ENCODE peak calls at places on chromosomes 16 and 17, in four cellular contexts. One of them, this sample, is unnamed.

GRCh38 chr17:50028207-50029120 is 27.4 kb upstream of the ITGA3 start:
- DNase-seq in transverse colon: no peak
- DNase-seq in AG04450: no peak
- DNase-seq in left colon: no peak
- DNase-seq in this sample: peak

GRCh38 chr16:1206786-1207185 is 18.3 kb downstream of the TPSG1 start:
- DNase-seq in AG04450: no peak
- DNase-seq in transverse colon: no peak
- DNase-seq in left colon: no peak
- DNase-seq in this sample: no peak

GRCh38 chr16:75575976-75576375 is 9.8 kb downstream of the GABARAPL2 start:
- DNase-seq in left colon: no peak
- DNase-seq in transverse colon: no peak
- DNase-seq in AG04450: no peak
- DNase-seq in this sample: no peak

GRCh38 chr17:45284176-45285140 is 22.6 kb upstream of the SPATA32 start:
- DNase-seq in left colon: no peak
- DNase-seq in AG04450: no peak
- DNase-seq in transverse colon: no peak
- DNase-seq in this sample: no peak

GRCh38 chr16:72122308-72122707 is 28.7 kb downstream of the DHX38 start:
- DNase-seq in AG04450: no peak
- DNase-seq in left colon: no peak
- DNase-seq in transverse colon: no peak
- DNase-seq in this sample: no peak

GRCh38 chr17:6548578-6549330 is 7.6 kb downstream of the PITPNM3 start:
- DNase-seq in transverse colon: peak
- DNase-seq in AG04450: no peak
- DNase-seq in left colon: peak
- DNase-seq in this sample: no peak

GRCh38 chr17:73347355-73347754 is 35.6 kb upstream of the CDC42EP4 start:
- DNase-seq in AG04450: no peak
- DNase-seq in left colon: no peak
- DNase-seq in transverse colon: no peak
- DNase-seq in this sample: no peak

GRCh38 chr16:64094170-64094960 is 1027.5 kb downstream of the CDH11 start:
- DNase-seq in AG04450: no peak
- DNase-seq in transverse colon: no peak
- DNase-seq in left colon: no peak
- DNase-seq in this sample: no peak

GRCh38 chr17:78380370-78380769 is 1.9 kb downstream of the PGS1 start:
- DNase-seq in left colon: no peak
- DNase-seq in AG04450: no peak
- DNase-seq in transverse colon: no peak
- DNase-seq in this sample: no peak

GRCh38 chr16:4060823-4061222 is 55.4 kb downstream of the ADCY9 start:
- DNase-seq in AG04450: no peak
- DNase-seq in left colon: no peak
- DNase-seq in transverse colon: no peak
- DNase-seq in this sample: no peak

GRCh38 chr16:87056083-87056482 is 261.1 kb downstream of the C16orf95 start:
- DNase-seq in AG04450: no peak
- DNase-seq in transverse colon: no peak
- DNase-seq in left colon: no peak
- DNase-seq in this sample: no peak

GRCh38 chr17:48484850-48485249 is 46.0 kb downstream of the HOXB1 start:
- DNase-seq in AG04450: no peak
- DNase-seq in transverse colon: no peak
- DNase-seq in left colon: no peak
- DNase-seq in this sample: no peak

GRCh38 chr17:30605027-30605426 is 127.8 kb downstream of the GOSR1 start:
- DNase-seq in transverse colon: no peak
- DNase-seq in left colon: no peak
- DNase-seq in AG04450: no peak
- DNase-seq in this sample: no peak

GRCh38 chr16:54545890-54546476 is 259.4 kb upstream of the IRX3 start:
- DNase-seq in transverse colon: no peak
- DNase-seq in left colon: no peak
- DNase-seq in AG04450: no peak
- DNase-seq in this sample: no peak

GRCh38 chr16:54284931-54285413 is 1.6 kb downstream of the IRX3 start:
- DNase-seq in AG04450: no peak
- DNase-seq in left colon: no peak
- DNase-seq in transverse colon: no peak
- DNase-seq in this sample: peak

GRCh38 chr16:20598832-20599469 is 22.8 kb upstream of the ACSM2B start:
- DNase-seq in transverse colon: no peak
- DNase-seq in left colon: no peak
- DNase-seq in AG04450: no peak
- DNase-seq in this sample: no peak

GRCh38 chr17:67443931-67444597 is 67.0 kb downstream of the PITPNC1 start:
- DNase-seq in transverse colon: no peak
- DNase-seq in left colon: no peak
- DNase-seq in AG04450: no peak
- DNase-seq in this sample: no peak

GRCh38 chr16:77437859-77438258 is 3.0 kb upstream of the ADAMTS18 start:
- DNase-seq in left colon: no peak
- DNase-seq in transverse colon: no peak
- DNase-seq in AG04450: no peak
- DNase-seq in this sample: no peak

GRCh38 chr17:39069114-39069756 is 82.2 kb downstream of the PLXDC1 start:
- DNase-seq in AG04450: no peak
- DNase-seq in left colon: no peak
- DNase-seq in transverse colon: no peak
- DNase-seq in this sample: peak

GRCh38 chr17:16406742-16407674 is 8.4 kb upstream of the TRPV2 start:
- DNase-seq in transverse colon: peak
- DNase-seq in AG04450: no peak
- DNase-seq in left colon: no peak
- DNase-seq in this sample: peak

GRCh38 chr16:87384162-87384999 is 805 bp upstream of the FBXO31 start:
- DNase-seq in transverse colon: peak
- DNase-seq in AG04450: no peak
- DNase-seq in left colon: no peak
- DNase-seq in this sample: no peak